ENCODE peak calls at places on chromosomes 3 and 15, in four cellular contexts. G is HCT116, F is K562, V is HepG2. X is an unnamed sample.

GRCh38 chr3:195732951-195733350 is 12.2 kb downstream of the MUC20 start:
- DNase-seq in G (no peak), F (no peak), V (no peak), X (no peak)

GRCh38 chr15:89035658-89036057 is 52.6 kb upstream of the ABHD2 start:
- DNase-seq in G (no peak), F (no peak), V (no peak), X (no peak)

GRCh38 chr15:56273724-56274123 is 30.0 kb upstream of the RFX7 start:
- DNase-seq in G (no peak), F (no peak), V (no peak), X (no peak)

GRCh38 chr3:40312661-40313226 is 3.2 kb downstream of the EIF1B start:
- DNase-seq in G (no peak), F (no peak), V (no peak), X (no peak)

GRCh38 chr3:196356556-196356955 is 18.4 kb upstream of the TM4SF19 start:
- DNase-seq in G (no peak), F (no peak), V (no peak), X (no peak)

GRCh38 chr3:122678496-122678895 is 2.1 kb upstream of the PARP14 start:
- DNase-seq in G (no peak), F (no peak), V (no peak), X (no peak)

GRCh38 chr3:99721633-99722007 is 83.2 kb downstream of the COL8A1 start:
- DNase-seq in G (no peak), F (no peak), V (no peak), X (no peak)

GRCh38 chr3:105764378-105765376 is 104.1 kb downstream of the CBLB start:
- DNase-seq in G (no peak), F (no peak), V (no peak), X (no peak)

GRCh38 chr15:38660726-38661125 is 96.1 kb upstream of the RASGRP1 start:
- DNase-seq in G (no peak), F (no peak), V (no peak), X (no peak)

GRCh38 chr15:52609593-52609992 is 40.8 kb upstream of the ARPP19 start:
- DNase-seq in G (no peak), F (no peak), V (no peak), X (no peak)

GRCh38 chr15:49530106-49530505 is 90.5 kb downstream of the FAM227B start:
- DNase-seq in G (no peak), F (no peak), V (peak), X (no peak)

GRCh38 chr3:42988097-42988496 is 9.0 kb downstream of the GASK1A start:
- DNase-seq in G (no peak), F (no peak), V (no peak), X (no peak)

GRCh38 chr3:147816770-147817169 is 407.6 kb downstream of the ZIC1 start:
- DNase-seq in G (no peak), F (no peak), V (no peak), X (no peak)

GRCh38 chr3:188567478-188568195 is 413.7 kb downstream of the LPP start:
- DNase-seq in G (no peak), F (no peak), V (peak), X (no peak)
- TF ChIP-seq REST in G (no peak), F (no peak), V (no peak), X (no peak)

DNA sequence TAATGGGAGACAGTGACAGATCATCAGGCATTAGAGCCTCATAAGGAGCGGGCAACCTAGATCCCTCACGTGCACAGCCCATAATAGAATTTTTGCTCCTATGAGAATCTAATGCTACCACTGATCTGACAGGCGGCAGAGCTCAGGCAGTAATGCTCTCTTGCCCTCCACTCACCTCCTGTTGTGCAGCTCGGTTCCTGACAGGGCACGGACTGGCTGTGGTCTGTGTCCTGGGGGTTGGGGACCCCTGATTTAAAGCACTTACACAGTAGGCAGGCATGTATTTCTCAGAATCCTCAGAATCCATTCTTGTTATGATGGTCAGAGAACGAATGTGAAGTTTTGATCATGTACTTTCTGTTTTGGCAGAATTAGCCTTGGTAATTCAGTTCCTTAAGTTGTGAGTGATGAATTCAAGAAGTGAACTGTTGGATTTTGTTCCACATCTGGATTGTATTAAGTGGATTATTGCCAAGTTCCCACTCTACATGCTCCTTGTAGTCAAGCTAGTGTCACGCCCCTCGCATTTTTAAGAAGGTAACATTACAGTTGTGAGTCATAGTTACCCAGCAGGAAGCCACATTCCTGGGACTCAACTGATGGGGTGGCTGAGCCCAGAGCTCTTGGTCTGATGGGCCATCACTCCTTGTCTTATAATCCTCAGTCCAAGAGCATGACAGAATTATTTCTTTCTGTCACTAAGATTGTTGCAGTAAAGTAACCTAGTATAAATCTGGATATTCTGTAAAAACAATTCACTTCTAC is 102.5 kb downstream of the PTPRG start:
- DNase-seq in G (peak), F (no peak), V (no peak), X (no peak)
- TF ChIP-seq SP1 in G (peak), F (no peak), V (no peak), X (no peak)

DNA sequence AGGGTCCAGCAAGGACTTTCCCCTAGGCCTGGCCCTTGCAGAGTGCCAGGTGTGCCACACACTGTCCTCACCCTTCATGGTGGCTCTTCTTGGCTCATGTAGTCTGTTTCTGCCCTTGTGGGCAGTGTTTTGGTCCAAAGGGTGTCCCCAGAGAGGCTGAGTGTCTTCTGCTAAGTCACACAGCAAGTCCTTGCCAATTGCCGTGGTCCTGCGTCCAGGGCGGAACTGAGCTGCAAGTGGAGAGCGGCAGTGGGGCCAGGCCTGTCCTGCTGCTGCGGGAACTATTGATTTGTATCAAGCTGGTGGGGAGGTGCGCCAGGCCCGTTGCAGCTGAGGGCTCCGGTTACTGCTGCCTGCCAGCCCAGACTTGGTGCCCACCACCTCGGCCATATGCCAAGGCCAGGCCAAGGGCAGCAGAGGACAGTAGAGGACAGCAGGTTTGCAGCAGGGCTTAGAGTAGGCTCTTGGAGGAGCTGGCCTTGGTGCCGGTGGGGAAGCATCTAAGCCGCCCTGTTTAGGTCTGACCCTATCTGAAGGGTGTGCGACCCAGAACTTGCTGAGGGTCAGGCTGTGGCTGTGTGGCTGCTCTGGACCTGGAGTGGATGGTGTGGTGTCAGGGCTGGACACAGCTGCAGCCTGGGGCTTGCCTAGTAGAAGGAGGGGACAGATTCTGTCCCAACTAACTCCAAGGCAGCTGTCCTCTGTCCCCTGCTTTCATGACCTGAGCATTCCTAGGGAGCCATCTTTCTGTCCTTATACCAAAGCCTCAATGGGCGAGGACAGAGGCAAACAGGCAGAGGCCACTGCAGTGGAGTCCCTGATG is 4.5 kb downstream of the AMIGO3 start:
- DNase-seq in G (no peak), F (no peak), V (no peak), X (no peak)
- TF ChIP-seq REST in G (no peak), F (no peak), V (no peak), X (no peak)

GRCh38 chr3:139358857-139359562 is 15.2 kb downstream of the MRPS22 start:
- DNase-seq in G (no peak), F (no peak), V (no peak), X (peak)
- TF ChIP-seq SP1 in G (no peak), F (no peak), V (no peak), X (no peak)

GRCh38 chr3:86788371-86788770 is 202.6 kb downstream of the VGLL3 start:
- DNase-seq in G (no peak), F (no peak), V (no peak), X (no peak)
- TF ChIP-seq REST in G (no peak), F (no peak), V (no peak), X (no peak)

DNA sequence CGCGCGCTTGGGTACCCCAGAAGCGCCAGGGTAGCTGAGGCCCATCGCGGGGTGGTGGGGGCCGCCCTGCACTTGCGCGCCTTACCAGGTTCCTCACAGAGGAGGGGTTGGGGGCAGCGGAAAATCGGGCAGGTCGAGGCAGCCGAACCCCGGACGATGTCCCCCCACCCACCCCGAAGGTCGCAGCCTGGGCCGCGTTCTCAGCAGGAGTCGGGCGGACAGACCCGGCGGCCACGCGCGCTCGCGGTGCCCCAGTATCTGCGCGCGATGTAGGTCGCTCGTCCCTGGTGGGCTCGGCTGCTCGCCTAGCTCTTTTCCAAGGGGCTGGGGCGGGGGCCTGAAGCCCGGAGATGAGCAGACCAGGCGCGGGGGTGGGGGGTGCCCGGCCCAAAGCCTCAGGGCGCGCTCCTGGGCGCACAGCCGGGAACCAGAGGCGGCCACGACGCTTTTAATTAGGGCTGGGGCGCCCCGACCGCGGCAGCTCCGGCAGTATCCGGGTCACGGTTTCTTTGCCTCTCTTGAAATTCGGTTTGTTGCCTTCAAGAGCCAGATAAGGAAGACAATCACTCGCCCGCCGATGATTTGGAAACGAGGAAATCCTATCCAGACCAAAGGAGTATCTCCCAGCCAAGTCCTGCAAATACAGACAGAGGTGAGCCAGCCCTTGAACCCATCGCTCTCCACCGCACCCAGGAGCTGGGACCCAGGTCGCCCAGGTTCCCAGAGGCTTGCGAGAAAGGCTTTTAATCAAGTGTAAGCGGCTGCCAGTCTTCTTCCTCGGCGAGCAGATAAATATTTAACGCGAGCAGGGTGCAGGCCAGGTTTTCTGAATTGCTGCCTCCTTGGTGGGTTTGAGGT is 4.6 kb downstream of the SKOR1 start:
- DNase-seq in G (no peak), F (no peak), V (no peak), X (no peak)
- TF ChIP-seq SP1 in G (no peak), F (no peak), V (no peak), X (no peak)

GRCh38 chr15:71273731-71274447 is 158.6 kb downstream of the THSD4 start:
- DNase-seq in G (no peak), F (no peak), V (no peak), X (no peak)
- TF ChIP-seq REST in G (no peak), F (no peak), V (no peak), X (no peak)

X was measured in GM12878.